ENCODE peak calls at places on chromosomes 11 and 22, in seven cellular contexts. P is RPMI7951, B is GM04504, M is EL, W is adrenal gland, S is SW 1271, U is GDM1. Z is an unnamed sample.

GRCh38 chr11:74208507-74208906 is 37.4 kb downstream of the PPME1 start:
- DNase-seq in P (no peak), B (no peak), M (no peak), W (no peak), S (no peak), U (no peak), Z (no peak)

GRCh38 chr22:23315341-23315917 is 135.1 kb downstream of the BCR start:
- DNase-seq in P (peak), B (peak), M (peak), W (peak), S (no peak), U (peak), Z (peak)

GRCh38 chr11:8998017-8998416 is 5.8 kb downstream of the NRIP3 start:
- DNase-seq in P (no peak), B (no peak), M (no peak), W (no peak), S (no peak), U (no peak), Z (no peak)

GRCh38 chr11:71452354-71453020 is 516 bp upstream of the NADSYN1 start:
- DNase-seq in P (peak), B (no peak), M (no peak), W (peak), S (no peak), U (peak), Z (peak)

GRCh38 chr11:17793642-17794170 is 59.1 kb downstream of the KCNC1 start:
- DNase-seq in P (no peak), B (no peak), M (no peak), W (no peak), S (no peak), U (no peak), Z (no peak)

GRCh38 chr22:38167988-38168407 is 13.6 kb downstream of the PLA2G6 start:
- DNase-seq in P (no peak), B (no peak), M (no peak), W (no peak), S (no peak), U (no peak), Z (no peak)

GRCh38 chr11:102869354-102869753 is 5.4 kb downstream of the MMP12 start:
- DNase-seq in P (no peak), B (no peak), M (no peak), W (no peak), S (no peak), U (no peak), Z (no peak)

GRCh38 chr11:36405585-36406367 is 104.3 kb downstream of the TRAF6 start:
- DNase-seq in P (no peak), B (no peak), M (no peak), W (no peak), S (no peak), U (no peak), Z (no peak)

GRCh38 chr11:5967708-5968107 is 586 bp downstream of the OR56A5 start:
- DNase-seq in P (no peak), B (no peak), M (no peak), W (no peak), S (no peak), U (no peak), Z (no peak)

GRCh38 chr22:27800250-27801131 is 1.1 kb downstream of the MN1 start:
- DNase-seq in P (no peak), B (no peak), M (no peak), W (no peak), S (no peak), U (no peak), Z (no peak)

GRCh38 chr11:38693306-38693705 is 2095.3 kb upstream of the RAG2 start:
- DNase-seq in P (no peak), B (no peak), M (no peak), W (no peak), S (no peak), U (no peak), Z (no peak)

GRCh38 chr11:134118016-134118415 is 49.1 kb downstream of the JAM3 start:
- DNase-seq in P (peak), B (no peak), M (no peak), W (no peak), S (no peak), U (no peak), Z (no peak)

GRCh38 chr11:11173316-11174025 is 179.6 kb downstream of the CSNK2A3 start:
- DNase-seq in P (no peak), B (no peak), M (no peak), W (no peak), S (no peak), U (no peak), Z (no peak)

GRCh38 chr11:76658651-76659650 is 11.6 kb downstream of the LRRC32 start:
- DNase-seq in P (no peak), B (no peak), M (no peak), W (no peak), S (no peak), U (no peak), Z (peak)

GRCh38 chr22:28410050-28410816 is 269.4 kb downstream of the TTC28 start:
- DNase-seq in P (no peak), B (peak), M (peak), W (no peak), S (no peak), U (no peak), Z (no peak)

GRCh38 chr11:117473692-117474091 is 146.0 kb downstream of the CEP164 start:
- DNase-seq in P (no peak), B (no peak), M (no peak), W (no peak), S (no peak), U (no peak), Z (no peak)

GRCh38 chr11:79980916-79981315 is 540.1 kb upstream of the TENM4 start:
- DNase-seq in P (no peak), B (no peak), M (no peak), W (no peak), S (no peak), U (no peak), Z (no peak)

GRCh38 chr11:16611395-16612233 is 126.8 kb upstream of the C11orf58 start:
- DNase-seq in P (no peak), B (no peak), M (no peak), W (no peak), S (no peak), U (no peak), Z (no peak)

GRCh38 chr11:134049303-134049702 is 19.6 kb upstream of the JAM3 start:
- DNase-seq in P (no peak), B (no peak), M (no peak), W (no peak), S (no peak), U (no peak), Z (no peak)

GRCh38 chr11:130677486-130678153 is 229.2 kb downstream of the ADAMTS15 start:
- DNase-seq in P (peak), B (peak), M (peak), W (no peak), S (peak), U (no peak), Z (no peak)

GRCh38 chr11:111339758-111340388 is 39.2 kb downstream of the POU2AF1 start:
- DNase-seq in P (no peak), B (no peak), M (no peak), W (no peak), S (no peak), U (no peak), Z (no peak)

GRCh38 chr11:94129505-94130335 is 1.1 kb downstream of the PANX1 start:
- DNase-seq in P (no peak), B (no peak), M (no peak), W (no peak), S (no peak), U (no peak), Z (no peak)

GRCh38 chr11:62108971-62109391 is 14.8 kb upstream of the INCENP start:
- DNase-seq in P (peak), B (no peak), M (peak), W (no peak), S (no peak), U (no peak), Z (no peak)

Z was measured in uterus.